ENCODE peak calls at places on chromosomes 5 and 9, in six cellular contexts. One of them, this sample, is unnamed.

GRCh38 chr5:68522863-68523262 is 307.3 kb downstream of the PIK3R1 start:
- DNase-seq in NCI-H1092: no peak
- DNase-seq in substantia nigra: no peak
- DNase-seq in T-helper 17 cell: no peak
- DNase-seq in Calu3: no peak
- DNase-seq in aorta: no peak
- DNase-seq in this sample: no peak

GRCh38 chr9:106405871-106406435 is 457.0 kb upstream of the ZNF462 start:
- DNase-seq in NCI-H1092: no peak
- DNase-seq in substantia nigra: no peak
- DNase-seq in T-helper 17 cell: no peak
- DNase-seq in Calu3: no peak
- DNase-seq in aorta: no peak
- DNase-seq in this sample: no peak

GRCh38 chr9:68704498-68704803 is 589 bp upstream of the PIP5K1B start:
- DNase-seq in NCI-H1092: no peak
- DNase-seq in substantia nigra: no peak
- DNase-seq in T-helper 17 cell: no peak
- DNase-seq in Calu3: no peak
- DNase-seq in aorta: no peak
- DNase-seq in this sample: no peak

GRCh38 chr5:9058161-9058560 is 487.7 kb downstream of the SEMA5A start:
- DNase-seq in NCI-H1092: no peak
- DNase-seq in substantia nigra: no peak
- DNase-seq in T-helper 17 cell: no peak
- DNase-seq in Calu3: no peak
- DNase-seq in aorta: no peak
- DNase-seq in this sample: no peak

GRCh38 chr5:90983148-90983547 is 400.0 kb downstream of the ARRDC3 start:
- DNase-seq in NCI-H1092: no peak
- DNase-seq in substantia nigra: no peak
- DNase-seq in T-helper 17 cell: no peak
- DNase-seq in Calu3: no peak
- DNase-seq in aorta: no peak
- DNase-seq in this sample: no peak

GRCh38 chr9:125513634-125514413 is 193.2 kb downstream of the MAPKAP1 start:
- DNase-seq in NCI-H1092: no peak
- DNase-seq in substantia nigra: no peak
- DNase-seq in T-helper 17 cell: no peak
- DNase-seq in Calu3: peak
- DNase-seq in aorta: no peak
- DNase-seq in this sample: peak

GRCh38 chr9:110926828-110927227 is 111.4 kb downstream of the LPAR1 start:
- DNase-seq in NCI-H1092: no peak
- DNase-seq in substantia nigra: no peak
- DNase-seq in T-helper 17 cell: no peak
- DNase-seq in Calu3: peak
- DNase-seq in aorta: no peak
- DNase-seq in this sample: no peak

GRCh38 chr9:34218452-34218851 is 39.6 kb downstream of the UBAP1 start:
- DNase-seq in NCI-H1092: no peak
- DNase-seq in substantia nigra: no peak
- DNase-seq in T-helper 17 cell: no peak
- DNase-seq in Calu3: no peak
- DNase-seq in aorta: no peak
- DNase-seq in this sample: no peak

GRCh38 chr9:137129089-137129455 is 9.9 kb upstream of the GRIN1 start:
- DNase-seq in NCI-H1092: no peak
- DNase-seq in substantia nigra: no peak
- DNase-seq in T-helper 17 cell: no peak
- DNase-seq in Calu3: peak
- DNase-seq in aorta: no peak
- DNase-seq in this sample: peak

GRCh38 chr9:16626577-16627130 is 243.8 kb downstream of the BNC2 start:
- DNase-seq in NCI-H1092: peak
- DNase-seq in substantia nigra: no peak
- DNase-seq in T-helper 17 cell: no peak
- DNase-seq in Calu3: peak
- DNase-seq in aorta: no peak
- DNase-seq in this sample: no peak

GRCh38 chr9:106878943-106879916 is 16.3 kb downstream of the ZNF462 start:
- DNase-seq in NCI-H1092: peak
- DNase-seq in substantia nigra: peak
- DNase-seq in T-helper 17 cell: no peak
- DNase-seq in Calu3: no peak
- DNase-seq in aorta: peak
- DNase-seq in this sample: no peak

GRCh38 chr5:130520211-130520610 is 615.9 kb downstream of the CHSY3 start:
- DNase-seq in NCI-H1092: no peak
- DNase-seq in substantia nigra: no peak
- DNase-seq in T-helper 17 cell: no peak
- DNase-seq in Calu3: peak
- DNase-seq in aorta: no peak
- DNase-seq in this sample: no peak

GRCh38 chr5:38585812-38586211 is 29.4 kb upstream of the LIFR start:
- DNase-seq in NCI-H1092: no peak
- DNase-seq in substantia nigra: no peak
- DNase-seq in T-helper 17 cell: no peak
- DNase-seq in Calu3: no peak
- DNase-seq in aorta: no peak
- DNase-seq in this sample: no peak

GRCh38 chr9:114033397-114034103 is 44.5 kb downstream of the AMBP start:
- DNase-seq in NCI-H1092: no peak
- DNase-seq in substantia nigra: peak
- DNase-seq in T-helper 17 cell: no peak
- DNase-seq in Calu3: peak
- DNase-seq in aorta: no peak
- DNase-seq in this sample: no peak

GRCh38 chr5:17024686-17025180 is 88.6 kb upstream of the MYO10 start:
- DNase-seq in NCI-H1092: no peak
- DNase-seq in substantia nigra: no peak
- DNase-seq in T-helper 17 cell: no peak
- DNase-seq in Calu3: no peak
- DNase-seq in aorta: no peak
- DNase-seq in this sample: no peak

GRCh38 chr9:10729225-10729624 is 116.4 kb upstream of the PTPRD start:
- DNase-seq in NCI-H1092: no peak
- DNase-seq in substantia nigra: no peak
- DNase-seq in T-helper 17 cell: no peak
- DNase-seq in Calu3: no peak
- DNase-seq in aorta: no peak
- DNase-seq in this sample: no peak

GRCh38 chr5:87401626-87402025 is 11.1 kb downstream of the CCNH start:
- DNase-seq in NCI-H1092: no peak
- DNase-seq in substantia nigra: no peak
- DNase-seq in T-helper 17 cell: no peak
- DNase-seq in Calu3: no peak
- DNase-seq in aorta: no peak
- DNase-seq in this sample: no peak

GRCh38 chr5:62742214-62742613 is 163.6 kb downstream of the LRRC70 start:
- DNase-seq in NCI-H1092: no peak
- DNase-seq in substantia nigra: no peak
- DNase-seq in T-helper 17 cell: no peak
- DNase-seq in Calu3: no peak
- DNase-seq in aorta: no peak
- DNase-seq in this sample: no peak

GRCh38 chr5:128736567-128736966 is 198.5 kb upstream of the FBN2 start:
- DNase-seq in NCI-H1092: no peak
- DNase-seq in substantia nigra: peak
- DNase-seq in T-helper 17 cell: no peak
- DNase-seq in Calu3: peak
- DNase-seq in aorta: no peak
- DNase-seq in this sample: no peak

GRCh38 chr5:73312146-73312871 is 136.3 kb downstream of the FOXD1 start:
- DNase-seq in NCI-H1092: no peak
- DNase-seq in substantia nigra: no peak
- DNase-seq in T-helper 17 cell: no peak
- DNase-seq in Calu3: no peak
- DNase-seq in aorta: no peak
- DNase-seq in this sample: no peak

GRCh38 chr9:126063326-126063725 is 263.3 kb upstream of the MVB12B start:
- DNase-seq in NCI-H1092: no peak
- DNase-seq in substantia nigra: no peak
- DNase-seq in T-helper 17 cell: no peak
- DNase-seq in Calu3: no peak
- DNase-seq in aorta: no peak
- DNase-seq in this sample: no peak

GRCh38 chr5:127911619-127912018 is 171.9 kb upstream of the SLC12A2 start:
- DNase-seq in NCI-H1092: no peak
- DNase-seq in substantia nigra: no peak
- DNase-seq in T-helper 17 cell: no peak
- DNase-seq in Calu3: no peak
- DNase-seq in aorta: no peak
- DNase-seq in this sample: no peak

GRCh38 chr9:108521063-108521462 is 334.7 kb downstream of the ACTL7B start:
- DNase-seq in NCI-H1092: no peak
- DNase-seq in substantia nigra: no peak
- DNase-seq in T-helper 17 cell: no peak
- DNase-seq in Calu3: no peak
- DNase-seq in aorta: no peak
- DNase-seq in this sample: no peak

GRCh38 chr5:168449166-168449565 is 37.1 kb upstream of the RARS1 start:
- DNase-seq in NCI-H1092: no peak
- DNase-seq in substantia nigra: no peak
- DNase-seq in T-helper 17 cell: no peak
- DNase-seq in Calu3: no peak
- DNase-seq in aorta: no peak
- DNase-seq in this sample: no peak

GRCh38 chr9:77943053-77943452 is 88.6 kb downstream of the GNAQ start:
- DNase-seq in NCI-H1092: no peak
- DNase-seq in substantia nigra: no peak
- DNase-seq in T-helper 17 cell: no peak
- DNase-seq in Calu3: no peak
- DNase-seq in aorta: no peak
- DNase-seq in this sample: no peak

GRCh38 chr9:86020731-86021130 is 78.6 kb downstream of the GOLM1 start:
- DNase-seq in NCI-H1092: no peak
- DNase-seq in substantia nigra: no peak
- DNase-seq in T-helper 17 cell: no peak
- DNase-seq in Calu3: no peak
- DNase-seq in aorta: no peak
- DNase-seq in this sample: no peak

GRCh38 chr5:116573617-116574431 is 799 bp downstream of the SEMA6A start:
- DNase-seq in NCI-H1092: no peak
- DNase-seq in substantia nigra: peak
- DNase-seq in T-helper 17 cell: no peak
- DNase-seq in Calu3: peak
- DNase-seq in aorta: peak
- DNase-seq in this sample: peak

GRCh38 chr9:111975709-111976108 is 79.1 kb downstream of the UGCG start:
- DNase-seq in NCI-H1092: peak
- DNase-seq in substantia nigra: no peak
- DNase-seq in T-helper 17 cell: no peak
- DNase-seq in Calu3: peak
- DNase-seq in aorta: no peak
- DNase-seq in this sample: peak

GRCh38 chr9:86073839-86074238 is 25.5 kb downstream of the GOLM1 start:
- DNase-seq in NCI-H1092: no peak
- DNase-seq in substantia nigra: no peak
- DNase-seq in T-helper 17 cell: no peak
- DNase-seq in Calu3: no peak
- DNase-seq in aorta: no peak
- DNase-seq in this sample: no peak

GRCh38 chr9:70635790-70636189 is 221.3 kb upstream of the KLF9 start:
- DNase-seq in NCI-H1092: no peak
- DNase-seq in substantia nigra: no peak
- DNase-seq in T-helper 17 cell: no peak
- DNase-seq in Calu3: peak
- DNase-seq in aorta: no peak
- DNase-seq in this sample: no peak

GRCh38 chr5:73938280-73938937 is 312.4 kb downstream of the ARHGEF28 start:
- DNase-seq in NCI-H1092: no peak
- DNase-seq in substantia nigra: no peak
- DNase-seq in T-helper 17 cell: no peak
- DNase-seq in Calu3: peak
- DNase-seq in aorta: no peak
- DNase-seq in this sample: no peak

GRCh38 chr5:11502783-11503182 is 401.5 kb downstream of the CTNND2 start:
- DNase-seq in NCI-H1092: no peak
- DNase-seq in substantia nigra: no peak
- DNase-seq in T-helper 17 cell: no peak
- DNase-seq in Calu3: no peak
- DNase-seq in aorta: no peak
- DNase-seq in this sample: no peak

GRCh38 chr5:35393901-35394300 is 163.6 kb upstream of the PRLR start:
- DNase-seq in NCI-H1092: no peak
- DNase-seq in substantia nigra: no peak
- DNase-seq in T-helper 17 cell: no peak
- DNase-seq in Calu3: no peak
- DNase-seq in aorta: no peak
- DNase-seq in this sample: no peak

GRCh38 chr9:90142580-90142979 is 500.0 kb downstream of the DIRAS2 start:
- DNase-seq in NCI-H1092: peak
- DNase-seq in substantia nigra: no peak
- DNase-seq in T-helper 17 cell: peak
- DNase-seq in Calu3: peak
- DNase-seq in aorta: no peak
- DNase-seq in this sample: peak